ENCODE peak calls at places on chromosome 12, in nine cellular contexts. One of them, this sample, is unnamed.

GRCh38 chr12:76623929-76624328 is 64.4 kb upstream of the OSBPL8 start:
- DNase-seq in A549: no peak
- DNase-seq in neural progenitor cell: no peak
- DNase-seq in GM23338: no peak
- DNase-seq in mucosa of descending colon: no peak
- DNase-seq in Karpas-422: no peak
- DNase-seq in MG63: peak
- DNase-seq in RWPE2: no peak
- DNase-seq in kidney: no peak
- DNase-seq in this sample: no peak

GRCh38 chr12:41656454-41656853 is 468.3 kb downstream of the PDZRN4 start:
- DNase-seq in A549: no peak
- DNase-seq in neural progenitor cell: no peak
- DNase-seq in GM23338: no peak
- DNase-seq in mucosa of descending colon: no peak
- DNase-seq in Karpas-422: no peak
- DNase-seq in MG63: no peak
- DNase-seq in RWPE2: no peak
- DNase-seq in kidney: no peak
- DNase-seq in this sample: no peak

GRCh38 chr12:81692008-81692407 is 67.1 kb downstream of the PPFIA2 start:
- DNase-seq in A549: no peak
- DNase-seq in neural progenitor cell: peak
- DNase-seq in GM23338: peak
- DNase-seq in mucosa of descending colon: no peak
- DNase-seq in Karpas-422: no peak
- DNase-seq in MG63: no peak
- DNase-seq in RWPE2: no peak
- DNase-seq in kidney: no peak
- DNase-seq in this sample: no peak

GRCh38 chr12:25806271-25806670 is 152.2 kb upstream of the RASSF8 start:
- DNase-seq in A549: no peak
- DNase-seq in neural progenitor cell: no peak
- DNase-seq in GM23338: no peak
- DNase-seq in mucosa of descending colon: no peak
- DNase-seq in Karpas-422: no peak
- DNase-seq in MG63: no peak
- DNase-seq in RWPE2: no peak
- DNase-seq in kidney: no peak
- DNase-seq in this sample: no peak

GRCh38 chr12:108543642-108544041 is 17.3 kb downstream of the SART3 start:
- DNase-seq in A549: no peak
- DNase-seq in neural progenitor cell: no peak
- DNase-seq in GM23338: no peak
- DNase-seq in mucosa of descending colon: no peak
- DNase-seq in Karpas-422: no peak
- DNase-seq in MG63: no peak
- DNase-seq in RWPE2: no peak
- DNase-seq in kidney: no peak
- DNase-seq in this sample: no peak

GRCh38 chr12:110355080-110355479 is 48.4 kb downstream of the ANAPC7 start:
- DNase-seq in A549: peak
- DNase-seq in neural progenitor cell: peak
- DNase-seq in GM23338: peak
- DNase-seq in mucosa of descending colon: no peak
- DNase-seq in Karpas-422: peak
- DNase-seq in MG63: no peak
- DNase-seq in RWPE2: no peak
- DNase-seq in kidney: no peak
- DNase-seq in this sample: peak

GRCh38 chr12:3491938-3492867 is 1.2 kb downstream of the PRMT8 start:
- DNase-seq in A549: peak
- DNase-seq in neural progenitor cell: peak
- DNase-seq in GM23338: peak
- DNase-seq in mucosa of descending colon: no peak
- DNase-seq in Karpas-422: peak
- DNase-seq in MG63: peak
- DNase-seq in RWPE2: no peak
- DNase-seq in kidney: peak
- DNase-seq in this sample: peak

GRCh38 chr12:96294831-96295230 is 100.7 kb downstream of the ELK3 start:
- DNase-seq in A549: no peak
- DNase-seq in neural progenitor cell: no peak
- DNase-seq in GM23338: no peak
- DNase-seq in mucosa of descending colon: no peak
- DNase-seq in Karpas-422: no peak
- DNase-seq in MG63: no peak
- DNase-seq in RWPE2: no peak
- DNase-seq in kidney: no peak
- DNase-seq in this sample: peak

GRCh38 chr12:24118675-24119074 is 169.2 kb upstream of the SOX5 start:
- DNase-seq in A549: no peak
- DNase-seq in neural progenitor cell: no peak
- DNase-seq in GM23338: no peak
- DNase-seq in mucosa of descending colon: no peak
- DNase-seq in Karpas-422: no peak
- DNase-seq in MG63: no peak
- DNase-seq in RWPE2: no peak
- DNase-seq in kidney: no peak
- DNase-seq in this sample: no peak

GRCh38 chr12:87136330-87136976 is 880.3 kb upstream of the MGAT4C start:
- DNase-seq in A549: no peak
- DNase-seq in neural progenitor cell: no peak
- DNase-seq in GM23338: no peak
- DNase-seq in mucosa of descending colon: no peak
- DNase-seq in Karpas-422: no peak
- DNase-seq in MG63: no peak
- DNase-seq in RWPE2: no peak
- DNase-seq in kidney: no peak
- DNase-seq in this sample: no peak

GRCh38 chr12:3378655-3379054 is 112.3 kb upstream of the PRMT8 start:
- DNase-seq in A549: no peak
- DNase-seq in neural progenitor cell: no peak
- DNase-seq in GM23338: no peak
- DNase-seq in mucosa of descending colon: no peak
- DNase-seq in Karpas-422: no peak
- DNase-seq in MG63: no peak
- DNase-seq in RWPE2: no peak
- DNase-seq in kidney: no peak
- DNase-seq in this sample: no peak

GRCh38 chr12:5204271-5204670 is 160.6 kb downstream of the KCNA5 start:
- DNase-seq in A549: no peak
- DNase-seq in neural progenitor cell: peak
- DNase-seq in GM23338: peak
- DNase-seq in mucosa of descending colon: no peak
- DNase-seq in Karpas-422: no peak
- DNase-seq in MG63: no peak
- DNase-seq in RWPE2: no peak
- DNase-seq in kidney: no peak
- DNase-seq in this sample: peak

GRCh38 chr12:47828967-47829482 is 9.3 kb upstream of the HDAC7 start:
- DNase-seq in A549: peak
- DNase-seq in neural progenitor cell: no peak
- DNase-seq in GM23338: peak
- DNase-seq in mucosa of descending colon: peak
- DNase-seq in Karpas-422: no peak
- DNase-seq in MG63: peak
- DNase-seq in RWPE2: no peak
- DNase-seq in kidney: peak
- DNase-seq in this sample: no peak
- H3K4me3 ChIP-seq in A549: no peak
- H3K4me3 ChIP-seq in neural progenitor cell: no peak
- H3K4me3 ChIP-seq in GM23338: no peak
- H3K4me3 ChIP-seq in mucosa of descending colon: no peak
- H3K4me3 ChIP-seq in Karpas-422: no peak
- H3K4me3 ChIP-seq in MG63: no peak
- H3K4me3 ChIP-seq in RWPE2: no peak
- H3K4me3 ChIP-seq in kidney: peak
- H3K4me3 ChIP-seq in this sample: no peak

GRCh38 chr12:88855301-88855700 is 275.0 kb upstream of the KITLG start:
- DNase-seq in A549: no peak
- DNase-seq in neural progenitor cell: no peak
- DNase-seq in GM23338: no peak
- DNase-seq in mucosa of descending colon: no peak
- DNase-seq in Karpas-422: no peak
- DNase-seq in MG63: no peak
- DNase-seq in RWPE2: no peak
- DNase-seq in kidney: no peak
- DNase-seq in this sample: no peak

GRCh38 chr12:88856201-88856600 is 275.9 kb upstream of the KITLG start:
- DNase-seq in A549: no peak
- DNase-seq in neural progenitor cell: no peak
- DNase-seq in GM23338: no peak
- DNase-seq in mucosa of descending colon: no peak
- DNase-seq in Karpas-422: no peak
- DNase-seq in MG63: no peak
- DNase-seq in RWPE2: no peak
- DNase-seq in kidney: no peak
- DNase-seq in this sample: no peak

DNA sequence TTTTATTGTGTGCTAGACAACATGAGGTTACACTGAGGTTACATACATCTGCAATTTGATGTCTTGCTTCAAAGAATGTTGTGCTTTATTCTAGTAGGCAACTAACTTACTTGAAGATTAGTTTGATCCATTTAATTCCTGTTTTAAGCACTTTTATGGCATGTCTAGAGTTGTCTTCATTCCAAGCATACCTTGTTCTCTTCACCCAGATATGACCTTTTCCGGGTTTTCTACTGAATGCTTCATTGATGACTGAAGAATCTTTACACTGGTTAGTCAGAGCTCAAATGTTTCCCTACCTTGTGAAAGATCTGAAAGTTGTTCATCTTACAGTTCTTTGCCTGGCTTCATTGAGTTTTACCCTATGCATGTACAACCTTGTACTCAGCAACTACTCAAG is 274.0 kb upstream of the KITLG start:
- DNase-seq in A549: peak
- DNase-seq in neural progenitor cell: no peak
- DNase-seq in GM23338: no peak
- DNase-seq in mucosa of descending colon: no peak
- DNase-seq in Karpas-422: no peak
- DNase-seq in MG63: no peak
- DNase-seq in RWPE2: no peak
- DNase-seq in kidney: no peak
- DNase-seq in this sample: no peak
- H3K4me3 ChIP-seq in A549: no peak
- H3K4me3 ChIP-seq in neural progenitor cell: no peak
- H3K4me3 ChIP-seq in GM23338: no peak
- H3K4me3 ChIP-seq in mucosa of descending colon: no peak
- H3K4me3 ChIP-seq in Karpas-422: no peak
- H3K4me3 ChIP-seq in MG63: no peak
- H3K4me3 ChIP-seq in RWPE2: no peak
- H3K4me3 ChIP-seq in kidney: no peak
- H3K4me3 ChIP-seq in this sample: no peak

DNA sequence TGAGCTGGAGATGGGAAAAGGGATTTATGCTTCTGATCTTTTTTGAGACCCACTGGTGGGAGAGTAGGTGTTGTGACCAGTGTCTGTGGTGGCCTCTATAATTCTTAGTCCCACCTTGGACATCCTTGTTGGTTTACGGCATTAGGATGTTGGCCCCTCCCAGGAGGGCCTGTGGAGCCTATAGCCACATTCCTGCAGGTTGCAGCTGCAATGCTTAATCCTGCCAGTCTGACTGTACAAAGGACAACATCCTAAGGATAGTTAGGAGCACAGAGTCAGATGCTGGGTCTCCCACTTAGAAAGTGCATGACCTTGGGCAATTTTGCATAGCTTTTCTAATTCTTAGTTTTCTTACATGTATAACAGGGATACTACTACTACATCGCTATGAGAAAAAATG is 150.9 kb upstream of the SLC38A2 start:
- DNase-seq in A549: peak
- DNase-seq in neural progenitor cell: peak
- DNase-seq in GM23338: no peak
- DNase-seq in mucosa of descending colon: no peak
- DNase-seq in Karpas-422: no peak
- DNase-seq in MG63: no peak
- DNase-seq in RWPE2: no peak
- DNase-seq in kidney: no peak
- DNase-seq in this sample: no peak
- H3K4me3 ChIP-seq in A549: peak
- H3K4me3 ChIP-seq in neural progenitor cell: no peak
- H3K4me3 ChIP-seq in GM23338: no peak
- H3K4me3 ChIP-seq in mucosa of descending colon: no peak
- H3K4me3 ChIP-seq in Karpas-422: no peak
- H3K4me3 ChIP-seq in MG63: no peak
- H3K4me3 ChIP-seq in RWPE2: no peak
- H3K4me3 ChIP-seq in kidney: no peak
- H3K4me3 ChIP-seq in this sample: peak

DNA sequence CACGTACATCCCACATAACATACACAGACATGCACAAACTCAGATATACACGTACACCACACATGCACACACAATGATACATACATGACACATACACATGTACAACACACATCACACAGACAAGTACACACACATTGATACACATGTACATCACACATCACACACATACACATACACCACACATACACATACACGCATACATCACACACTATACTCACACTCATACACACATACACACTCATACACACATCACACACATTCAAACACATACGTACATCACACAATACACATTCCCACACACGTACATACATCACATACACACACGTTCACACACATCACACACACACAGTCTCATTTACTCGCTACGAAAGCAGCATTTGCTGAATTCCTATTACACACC is 4.5 kb downstream of the ZNF605 start:
- DNase-seq in A549: no peak
- DNase-seq in neural progenitor cell: no peak
- DNase-seq in GM23338: no peak
- DNase-seq in mucosa of descending colon: no peak
- DNase-seq in Karpas-422: no peak
- DNase-seq in MG63: no peak
- DNase-seq in RWPE2: no peak
- DNase-seq in kidney: no peak
- DNase-seq in this sample: no peak
- H3K4me3 ChIP-seq in A549: no peak
- H3K4me3 ChIP-seq in neural progenitor cell: no peak
- H3K4me3 ChIP-seq in GM23338: no peak
- H3K4me3 ChIP-seq in mucosa of descending colon: no peak
- H3K4me3 ChIP-seq in Karpas-422: no peak
- H3K4me3 ChIP-seq in MG63: no peak
- H3K4me3 ChIP-seq in RWPE2: no peak
- H3K4me3 ChIP-seq in kidney: no peak
- H3K4me3 ChIP-seq in this sample: no peak